ENCODE peak calls at places on chromosomes 3 and 15, in four cellular contexts. Y is NCI-H1092 treated with DMSO at 0.1 percent for 48 hours; R is T1000; P is activated T-cell treated with anti-CD3 and anti-CD28 coated beads, Interleukin-2, amount 50 U/mL, for 1 hour. I is an unnamed sample.

GRCh38 chr3:89314454-89314853 is 207.0 kb downstream of the EPHA3 start:
- DNase-seq in Y (no peak), R (no peak), P (no peak), I (no peak)

GRCh38 chr15:32029409-32029861 is 880 bp upstream of the CHRNA7 start:
- DNase-seq in Y (peak), R (no peak), P (no peak), I (no peak)

GRCh38 chr3:64224826-64225606 is at the start of gene PRICKLE2:
- DNase-seq in Y (no peak), R (peak), P (no peak), I (no peak)

GRCh38 chr3:155676252-155676981 is 68.5 kb downstream of the PLCH1 start:
- DNase-seq in Y (no peak), R (no peak), P (no peak), I (no peak)

GRCh38 chr3:123716421-123716820 is 131.6 kb upstream of the HACD2 start:
- DNase-seq in Y (no peak), R (no peak), P (no peak), I (no peak)

GRCh38 chr15:41866263-41866703 is 27.6 kb downstream of the SPTBN5 start:
- DNase-seq in Y (no peak), R (no peak), P (no peak), I (no peak)

GRCh38 chr3:152657002-152657400 is 177.9 kb upstream of the P2RY1 start:
- DNase-seq in Y (no peak), R (no peak), P (no peak), I (no peak)

GRCh38 chr3:47583320-47584075 is 4.8 kb upstream of the CSPG5 start:
- DNase-seq in Y (no peak), R (no peak), P (no peak), I (no peak)

GRCh38 chr3:138726966-138727365 is 107.8 kb downstream of the PIK3CB start:
- DNase-seq in Y (no peak), R (no peak), P (no peak), I (no peak)

GRCh38 chr15:78830514-78831228 is 19.4 kb upstream of the ADAMTS7 start:
- DNase-seq in Y (no peak), R (no peak), P (peak), I (no peak)

GRCh38 chr15:48533982-48534381 is 111.5 kb downstream of the FBN1 start:
- DNase-seq in Y (no peak), R (no peak), P (no peak), I (no peak)